ENCODE peak calls at places on chromosome 2, in five cellular contexts. A is neural progenitor cell, W is RWPE1, T is neural crest cell, O is activated B cell treated with CpG ODN at 0.5 μM for 24 hours. S is an unnamed sample.

GRCh38 chr2:75833386-75833785 is 122.7 kb upstream of the GCFC2 start:
- DNase-seq in A (no peak), T (no peak), W (no peak), O (no peak), S (no peak)

GRCh38 chr2:38947241-38948239 is 57.9 kb downstream of the ARHGEF33 start:
- DNase-seq in T (peak), A (peak), O (no peak), W (peak), S (peak)

GRCh38 chr2:160221391-160222276 is 21.6 kb upstream of the ITGB6 start:
- DNase-seq in A (no peak), W (peak), O (no peak), T (no peak), S (peak)

GRCh38 chr2:215363039-215363438 is 51.2 kb downstream of the ATIC start:
- DNase-seq in W (no peak), A (no peak), T (no peak), O (no peak), S (no peak)

GRCh38 chr2:45653584-45653983 is 2.1 kb downstream of the PRKCE start:
- DNase-seq in T (no peak), A (no peak), W (no peak), O (no peak), S (no peak)

GRCh38 chr2:178008636-178009289 is 63.8 kb downstream of the PDE11A start:
- DNase-seq in O (no peak), T (no peak), W (peak), A (no peak), S (no peak)

GRCh38 chr2:70002241-70002896 is 40.9 kb upstream of the ASPRV1 start:
- DNase-seq in W (no peak), A (no peak), T (no peak), O (no peak), S (no peak)

GRCh38 chr2:47236503-47237215 is 81.6 kb upstream of the STPG4 start:
- DNase-seq in A (peak), O (no peak), T (no peak), W (no peak), S (no peak)

GRCh38 chr2:240390091-240391073 is 45.1 kb upstream of the GPC1 start:
- DNase-seq in O (no peak), W (no peak), A (no peak), T (no peak), S (peak)

GRCh38 chr2:20288941-20289340 is 61.7 kb downstream of the PUM2 start:
- DNase-seq in A (no peak), T (no peak), W (peak), O (no peak), S (no peak)

GRCh38 chr2:10884530-10885478 is 26.9 kb upstream of the KCNF1 start:
- DNase-seq in T (no peak), A (no peak), O (no peak), W (no peak), S (peak)

GRCh38 chr2:201347154-201347553 is 10.0 kb downstream of the FLACC1 start:
- DNase-seq in W (no peak), T (no peak), A (no peak), O (no peak), S (no peak)

GRCh38 chr2:200593905-200594304 is 8.1 kb downstream of the AOX1 start:
- DNase-seq in W (no peak), T (no peak), A (no peak), O (no peak), S (no peak)

GRCh38 chr2:121386707-121387106 is 101.7 kb upstream of the TFCP2L1 start:
- DNase-seq in W (peak), T (no peak), O (no peak), A (no peak), S (no peak)

GRCh38 chr2:177302552-177302951 is 38.0 kb upstream of the NFE2L2 start:
- DNase-seq in A (no peak), O (no peak), T (no peak), W (no peak), S (no peak)

GRCh38 chr2:225889452-225889851 is 489.9 kb downstream of the NYAP2 start:
- DNase-seq in W (peak), A (peak), T (peak), O (no peak), S (no peak)

GRCh38 chr2:55419236-55419513 is 481 bp downstream of the CCDC88A start:
- DNase-seq in O (no peak), W (peak), T (no peak), A (peak), S (no peak)

GRCh38 chr2:168559187-168559586 is 103.1 kb downstream of the CERS6 start:
- DNase-seq in W (no peak), A (no peak), T (no peak), O (no peak), S (no peak)

GRCh38 chr2:136234261-136234660 is 116.3 kb upstream of the CXCR4 start:
- DNase-seq in O (no peak), T (no peak), W (no peak), A (no peak), S (no peak)

GRCh38 chr2:61988462-61989366 is 83.2 kb downstream of the COMMD1 start:
- DNase-seq in T (no peak), O (no peak), A (no peak), W (no peak), S (no peak)

GRCh38 chr2:215658635-215659305 is 222.9 kb upstream of the FN1 start:
- DNase-seq in W (no peak), O (no peak), T (no peak), A (no peak), S (no peak)

GRCh38 chr2:1548910-1549673 is 135.8 kb downstream of the TPO start:
- DNase-seq in T (no peak), W (no peak), O (no peak), A (no peak), S (no peak)

GRCh38 chr2:22153974-22154373 is 1030.2 kb downstream of the TDRD15 start:
- DNase-seq in A (no peak), T (no peak), W (no peak), O (no peak), S (no peak)

GRCh38 chr2:38174646-38175096 is 98.7 kb upstream of the CYP1B1 start:
- DNase-seq in O (no peak), T (no peak), W (peak), A (no peak), S (no peak)

GRCh38 chr2:201467666-201468065 is 16.1 kb downstream of the STRADB start:
- DNase-seq in T (no peak), O (no peak), A (no peak), W (no peak), S (no peak)

GRCh38 chr2:120783371-120783791 is 47.7 kb downstream of the GLI2 start:
- DNase-seq in O (no peak), A (peak), T (no peak), W (no peak), S (no peak)

GRCh38 chr2:67846341-67847070 is 216.3 kb downstream of the C1D start:
- DNase-seq in O (no peak), A (peak), W (peak), T (peak), S (no peak)

GRCh38 chr2:152409691-152410597 is 75.0 kb downstream of the FMNL2 start:
- DNase-seq in T (no peak), W (no peak), O (no peak), A (no peak), S (no peak)

GRCh38 chr2:108640731-108641130 is 78.6 kb upstream of the RANBP2 start:
- DNase-seq in T (no peak), O (no peak), W (peak), A (no peak), S (no peak)

GRCh38 chr2:137467246-137467862 is 496.9 kb upstream of the HNMT start:
- DNase-seq in W (peak), A (peak), O (no peak), T (peak), S (peak)

GRCh38 chr2:23073681-23074080 is 311.3 kb upstream of the KLHL29 start:
- DNase-seq in O (no peak), A (no peak), T (no peak), W (no peak), S (no peak)

GRCh38 chr2:200861617-200862016 is 2.8 kb downstream of the CLK1 start:
- DNase-seq in T (no peak), W (no peak), O (no peak), A (no peak), S (no peak)

GRCh38 chr2:240983996-240984498 is 14.4 kb upstream of the SNED1 start:
- DNase-seq in A (no peak), T (no peak), O (peak), W (no peak), S (peak)

GRCh38 chr2:222050981-222051380 is 247.8 kb downstream of the PAX3 start:
- DNase-seq in T (no peak), A (no peak), W (no peak), O (no peak), S (no peak)

GRCh38 chr2:222055328-222055727 is 243.5 kb downstream of the PAX3 start:
- DNase-seq in O (no peak), T (no peak), W (no peak), A (peak), S (no peak)

GRCh38 chr2:222054813-222055212 is 244.0 kb downstream of the PAX3 start:
- DNase-seq in O (no peak), T (no peak), W (no peak), A (no peak), S (no peak)

GRCh38 chr2:222049946-222050345 is 248.9 kb downstream of the PAX3 start:
- DNase-seq in W (peak), A (no peak), O (no peak), T (no peak), S (no peak)

GRCh38 chr2:222052934-222053367 is 245.8 kb downstream of the PAX3 start:
- DNase-seq in W (no peak), T (no peak), O (no peak), A (peak), S (no peak)
- TF ChIP-seq CTCF in W (no peak), T (peak), O (no peak), A (peak), S (no peak)

DNA sequence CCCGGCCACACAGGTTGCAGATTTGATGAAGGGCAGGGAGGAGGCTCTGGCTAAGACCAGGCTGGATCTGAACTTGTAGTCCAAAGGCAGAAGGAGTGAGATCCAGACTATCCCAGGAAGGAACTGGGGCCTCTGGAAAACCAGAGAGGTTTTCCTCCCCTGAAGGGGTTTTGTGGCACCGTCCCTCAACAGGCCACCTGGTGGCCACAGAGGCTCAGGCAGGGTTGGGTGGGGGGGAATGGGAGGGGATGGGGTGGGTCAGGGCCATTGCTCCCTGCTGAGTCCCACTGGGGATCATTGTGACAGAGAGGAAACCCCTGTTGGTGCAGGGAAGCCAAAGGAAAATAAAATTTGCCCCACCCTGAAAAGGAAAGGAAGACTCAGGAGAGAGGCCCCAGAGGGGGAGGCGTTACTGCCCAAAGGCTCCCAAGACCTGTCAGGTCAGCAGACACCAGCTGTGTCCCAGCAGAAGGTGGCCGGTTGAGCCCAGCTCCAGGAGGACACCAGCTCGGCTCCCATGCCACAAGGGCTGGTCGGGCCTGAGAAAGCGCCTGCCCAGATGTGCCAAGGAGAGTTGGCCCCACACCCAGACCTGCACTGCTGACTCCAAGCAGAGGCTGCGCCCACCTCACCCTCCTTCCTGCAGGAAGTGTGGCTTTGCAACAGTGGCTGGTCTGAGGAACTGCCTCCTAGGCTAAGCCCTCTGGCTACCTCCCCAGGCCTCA is 37.3 kb upstream of the PTMA start:
- DNase-seq in A (peak), O (no peak), T (no peak), W (no peak), S (peak)
- TF ChIP-seq CTCF in A (peak), O (no peak), T (peak), W (peak), S (peak)

DNA sequence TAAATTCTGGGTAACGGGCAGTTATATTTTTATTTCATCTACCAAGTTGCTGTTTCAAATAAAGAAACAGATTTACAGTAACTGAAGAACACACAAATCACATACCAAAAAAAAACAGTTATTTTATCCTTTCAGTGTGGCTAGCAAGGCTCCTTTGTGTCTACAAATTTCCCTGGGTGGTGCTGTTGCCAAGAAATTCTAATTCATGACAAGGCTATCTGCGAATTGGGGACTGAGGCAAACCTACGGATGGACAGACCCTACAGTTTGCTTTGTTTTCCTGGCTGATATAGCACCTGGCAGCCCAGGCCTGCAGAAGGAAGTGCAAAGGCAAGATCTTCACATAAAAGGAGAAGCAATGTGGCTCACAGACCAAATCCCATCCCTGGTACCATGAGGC is 4.5 kb downstream of the KLF7 start:
- DNase-seq in A (no peak), O (no peak), W (no peak), T (no peak), S (no peak)
- TF ChIP-seq CTCF in A (no peak), O (no peak), W (no peak), T (no peak), S (no peak)

DNA sequence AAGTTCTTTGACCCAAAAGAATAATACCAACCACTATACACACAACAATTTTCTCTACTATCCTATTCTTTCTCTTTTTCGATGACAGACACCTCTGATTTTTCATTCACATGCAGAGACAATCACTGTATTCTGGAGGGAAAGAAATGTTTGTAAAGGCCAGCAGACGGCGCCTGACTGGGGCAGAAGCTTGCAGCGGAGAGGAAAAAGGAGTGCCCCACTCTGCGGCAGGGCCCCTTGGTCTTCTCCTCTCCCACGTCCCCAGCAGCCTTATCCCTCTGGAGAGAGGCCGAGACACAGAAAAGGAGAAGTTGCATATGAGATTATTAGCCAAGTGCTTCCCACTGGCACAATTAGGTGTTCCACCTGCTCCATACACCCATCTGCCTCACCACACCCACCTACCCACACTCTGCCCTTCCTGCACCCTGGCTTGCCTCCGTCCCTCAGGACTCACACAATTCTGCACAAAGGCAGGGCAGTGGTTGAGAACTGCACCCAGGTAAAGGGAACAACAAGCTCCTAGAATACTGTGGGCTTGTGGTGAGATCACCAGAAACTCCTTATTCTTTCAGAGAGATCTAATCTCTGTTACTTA is 687.3 kb downstream of the NRXN1 start:
- DNase-seq in W (no peak), O (no peak), T (no peak), A (peak), S (no peak)
- TF ChIP-seq CTCF in W (no peak), O (no peak), T (peak), A (peak), S (no peak)

DNA sequence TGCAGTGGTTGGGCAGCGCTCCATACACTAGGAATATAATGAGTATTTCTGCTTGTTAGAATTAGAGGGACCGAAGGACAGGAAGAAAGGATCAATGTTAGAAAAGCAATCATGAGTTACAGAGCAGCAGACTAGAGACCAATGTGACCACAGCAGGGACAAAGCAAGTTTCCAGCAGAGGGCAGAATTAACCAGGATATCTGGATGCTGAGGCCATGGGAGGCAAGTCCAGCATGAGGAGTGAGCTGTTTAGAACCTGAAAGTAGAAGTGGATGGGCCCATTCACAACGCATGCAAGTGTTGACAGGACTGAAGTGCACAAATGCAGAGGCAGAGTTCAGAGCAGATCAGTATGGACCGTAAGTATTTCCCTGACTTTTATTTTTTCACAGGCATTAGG is 910.4 kb upstream of the GYPC start:
- DNase-seq in W (no peak), A (peak), O (no peak), T (peak), S (no peak)
- TF ChIP-seq CTCF in W (no peak), A (peak), O (no peak), T (peak), S (peak)

DNA sequence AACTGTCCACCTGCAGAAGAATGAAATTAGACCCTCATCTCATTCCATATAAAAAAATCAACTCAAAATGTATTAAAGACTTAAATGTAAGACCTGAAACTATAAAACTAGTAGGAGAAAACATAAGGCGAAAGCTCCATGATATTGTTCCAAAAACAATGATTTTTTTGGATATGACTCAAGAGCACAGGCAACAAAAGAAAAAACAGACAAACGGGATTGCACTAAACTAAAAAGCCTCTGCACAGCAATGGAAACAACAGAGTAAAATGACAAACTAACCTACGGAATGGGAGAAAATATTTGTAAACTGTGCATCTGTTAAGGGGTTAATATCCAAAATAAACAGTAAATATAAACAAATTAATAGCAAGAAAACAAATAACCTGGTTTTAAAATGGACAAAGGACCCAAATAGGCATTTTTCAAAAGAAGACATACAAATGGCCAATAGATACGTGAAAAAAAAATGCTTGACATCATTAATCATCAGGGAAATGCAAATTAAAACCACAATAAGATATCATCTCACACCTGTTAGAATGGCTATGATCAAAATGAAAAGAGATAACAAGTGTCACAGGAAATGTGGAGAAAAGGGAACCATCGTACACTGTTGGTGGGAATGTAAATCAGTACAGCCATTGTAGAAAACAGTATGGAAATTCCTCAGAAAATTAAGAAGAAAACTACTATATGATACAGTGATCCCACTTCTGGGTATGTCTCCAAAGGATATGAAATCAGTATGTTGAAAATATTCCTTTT is 26.6 kb downstream of the LRRFIP1 start:
- DNase-seq in A (no peak), W (no peak), O (no peak), T (no peak), S (no peak)
- TF ChIP-seq CTCF in A (no peak), W (no peak), O (no peak), T (no peak), S (no peak)

GRCh38 chr2:128356127-128356526 is 37.5 kb upstream of the HS6ST1 start:
- DNase-seq in A (no peak), W (no peak), O (no peak), T (no peak), S (no peak)

GRCh38 chr2:128354161-128354560 is 35.5 kb upstream of the HS6ST1 start:
- DNase-seq in A (no peak), T (no peak), O (no peak), W (no peak), S (no peak)

GRCh38 chr2:128350736-128351135 is 32.1 kb upstream of the HS6ST1 start:
- DNase-seq in A (no peak), T (no peak), W (no peak), O (no peak), S (no peak)

GRCh38 chr2:128357561-128358370 is 39.1 kb upstream of the HS6ST1 start:
- DNase-seq in W (no peak), A (no peak), T (no peak), O (no peak), S (peak)

GRCh38 chr2:128354731-128355470 is 36.2 kb upstream of the HS6ST1 start:
- DNase-seq in T (no peak), A (no peak), O (no peak), W (no peak), S (no peak)
- TF ChIP-seq CTCF in T (no peak), A (no peak), O (no peak), W (no peak), S (no peak)

S was measured in upper lobe of left lung.